ENCODE peak calls at places on chromosomes 6 and 20, in ten cellular contexts. R is activated naive CD8-positive, alpha-beta T cell treated with anti-CD3 and anti-CD28 coated beads, Interleukin-2, amount 50 U/mL, for 24 hours; A is HFFc6; D is RWPE1; Z is hypothalamus; M is NCI-H1436; V is pancreas; S is cerebellum; H is activated CD4-positive, alpha-beta T cell treated with anti-CD3 and anti-CD28 coated beads, Interleukin-2, amount 10 ng/mL, durations not matched to agents 7 days and 5 days; B is SK-MEL-5. Y is an unnamed sample.

GRCh38 chr6:139539852-139540251 is 165.4 kb upstream of the CITED2 start:
- DNase-seq in R (no peak), A (peak; percentile 95), D (peak; percentile 87), Z (no peak), M (no peak), V (no peak), S (no peak), H (no peak), B (no peak), Y (no peak)

GRCh38 chr20:57481281-57481711 is 43.6 kb downstream of the CTCFL start:
- DNase-seq in R (no peak), A (no peak), D (no peak), Z (no peak), M (no peak), V (peak; percentile 34), S (no peak), H (no peak), B (no peak), Y (no peak)

GRCh38 chr6:153001767-153002612 is 519 bp downstream of the MTRF1L start:
- DNase-seq in R (no peak), A (no peak), D (no peak), Z (no peak), M (no peak), V (no peak), S (peak; percentile 13), H (peak; percentile 9), B (no peak), Y (no peak)

GRCh38 chr20:51650685-51651134 is 108.2 kb upstream of the NFATC2 start:
- DNase-seq in R (no peak), A (peak; percentile 28), D (peak; percentile 68), Z (no peak), M (no peak), V (no peak), S (no peak), H (no peak), B (peak; percentile 44), Y (peak; percentile 34)

GRCh38 chr6:20688710-20689500 is 154.6 kb downstream of the CDKAL1 start:
- DNase-seq in R (no peak), A (peak; percentile 20), D (no peak), Z (no peak), M (no peak), V (no peak), S (no peak), H (no peak), B (peak; percentile 13), Y (no peak)

GRCh38 chr6:11525468-11526155 is 11.9 kb upstream of the TMEM170B start:
- DNase-seq in R (no peak), A (peak; percentile 8), D (no peak), Z (no peak), M (no peak), V (no peak), S (no peak), H (no peak), B (no peak), Y (no peak)

GRCh38 chr20:4901031-4901818 is 100.1 kb downstream of the SLC23A2 start:
- DNase-seq in R (no peak), A (no peak), D (no peak), Z (no peak), M (no peak), V (no peak), S (no peak), H (no peak), B (no peak), Y (no peak)

GRCh38 chr6:96391776-96392175 is 129.8 kb upstream of the UFL1 start:
- DNase-seq in R (peak; percentile 2), A (no peak), D (no peak), Z (peak; percentile 21), M (peak; percentile 86), V (peak; percentile 52), S (peak; percentile 43), H (peak; percentile 8), B (no peak), Y (no peak)

GRCh38 chr20:50967621-50968020 is 9.0 kb downstream of the MOCS3 start:
- DNase-seq in R (no peak), A (no peak), D (no peak), Z (no peak), M (no peak), V (no peak), S (peak; percentile 20), H (no peak), B (no peak), Y (no peak)

GRCh38 chr20:1810926-1811620 is 84.1 kb upstream of the SIRPA start:
- DNase-seq in R (no peak), A (no peak), D (no peak), Z (peak; percentile 78), M (no peak), V (no peak), S (no peak), H (no peak), B (no peak), Y (peak; percentile 54)

GRCh38 chr6:20686142-20686541 is 151.9 kb downstream of the CDKAL1 start:
- DNase-seq in R (no peak), A (no peak), D (no peak), Z (no peak), M (peak; percentile 74), V (no peak), S (no peak), H (no peak), B (no peak), Y (no peak)

GRCh38 chr6:140846518-140847277 is 1286.0 kb upstream of the GJE1 start:
- DNase-seq in R (no peak), A (peak; percentile 65), D (peak; percentile 27), Z (no peak), M (no peak), V (no peak), S (no peak), H (no peak), B (no peak), Y (no peak)

GRCh38 chr20:4243071-4243470 is 227.7 kb upstream of the RNF24 start:
- DNase-seq in R (no peak), A (no peak), D (no peak), Z (no peak), M (no peak), V (no peak), S (no peak), H (no peak), B (peak; percentile 15), Y (no peak)